ENCODE peak calls at places on chromosome 3, in seven cellular contexts. D, Z, C, B, N, U and Q are unnamed samples.

GRCh38 chr3:25582242-25582641 is 82.5 kb downstream of the TOP2B start:
- DNase-seq in D (no peak), Z (peak; percentile 91), C (no peak), B (peak; percentile 71), N (peak; percentile 53), U (peak; percentile 51), Q (no peak)

GRCh38 chr3:157201648-157202278 is 41.8 kb upstream of the CCNL1 start:
- DNase-seq in D (no peak), Z (no peak), C (no peak), B (no peak), N (peak; percentile 44), U (peak; percentile 61), Q (no peak)

GRCh38 chr3:124763206-124763605 is 33.0 kb downstream of the UMPS start:
- DNase-seq in D (no peak), Z (no peak), C (no peak), B (no peak), N (no peak), U (no peak), Q (no peak)

GRCh38 chr3:140203510-140203909 is 268.5 kb downstream of the CLSTN2 start:
- DNase-seq in D (no peak), Z (no peak), C (no peak), B (no peak), N (no peak), U (no peak), Q (no peak)

GRCh38 chr3:136069933-136070332 is 104.4 kb downstream of the PPP2R3A start:
- DNase-seq in D (no peak), Z (no peak), C (no peak), B (no peak), N (no peak), U (no peak), Q (no peak)

GRCh38 chr3:188490416-188490815 is 336.5 kb downstream of the LPP start:
- DNase-seq in D (no peak), Z (no peak), C (no peak), B (no peak), N (no peak), U (no peak), Q (no peak)

GRCh38 chr3:126373682-126374601 is 16.7 kb upstream of the KLF15 start:
- DNase-seq in D (peak; percentile 62), Z (no peak), C (peak; percentile 44), B (no peak), N (peak; percentile 28), U (no peak), Q (no peak)

GRCh38 chr3:46660003-46660402 is 33.5 kb downstream of the ALS2CL start:
- DNase-seq in D (peak; percentile 25), Z (no peak), C (no peak), B (no peak), N (no peak), U (no peak), Q (no peak)

GRCh38 chr3:196501316-196502064 is 2.1 kb downstream of the RNF168 start:
- DNase-seq in D (no peak), Z (no peak), C (no peak), B (no peak), N (peak; percentile 23), U (no peak), Q (no peak)

GRCh38 chr3:17678116-17678741 is 64.2 kb downstream of the TBC1D5 start:
- DNase-seq in D (no peak), Z (no peak), C (no peak), B (no peak), N (no peak), U (peak; percentile 2), Q (no peak)

GRCh38 chr3:77726509-77726908 is 686.6 kb downstream of the ROBO2 start:
- DNase-seq in D (no peak), Z (no peak), C (no peak), B (no peak), N (no peak), U (no peak), Q (no peak)

GRCh38 chr3:69838217-69838616 is 99.0 kb downstream of the MITF start:
- DNase-seq in D (no peak), Z (no peak), C (no peak), B (peak; percentile 94), N (no peak), U (no peak), Q (no peak)

GRCh38 chr3:189041482-189042090 is 130.2 kb upstream of the TPRG1 start:
- DNase-seq in D (peak; percentile 44), Z (no peak), C (no peak), B (no peak), N (peak; percentile 64), U (peak; percentile 31), Q (peak; percentile 12)

GRCh38 chr3:111910806-111911205 is 51.7 kb downstream of the PHLDB2 start:
- DNase-seq in D (no peak), Z (no peak), C (no peak), B (no peak), N (peak; percentile 41), U (no peak), Q (no peak)

GRCh38 chr3:48431224-48432029 is 1.5 kb upstream of the PLXNB1 start:
- DNase-seq in D (no peak), Z (no peak), C (no peak), B (no peak), N (no peak), U (no peak), Q (no peak)

GRCh38 chr3:6216135-6216792 is 644.7 kb upstream of the GRM7 start:
- DNase-seq in D (no peak), Z (no peak), C (no peak), B (no peak), N (no peak), U (no peak), Q (no peak)

GRCh38 chr3:170765419-170766078 is 104.4 kb downstream of the RPL22L1 start:
- DNase-seq in D (no peak), Z (no peak), C (no peak), B (no peak), N (no peak), U (no peak), Q (no peak)

GRCh38 chr3:4722103-4722502 is 229.0 kb downstream of the ITPR1 start:
- DNase-seq in D (no peak), Z (peak; percentile 47), C (peak; percentile 69), B (no peak), N (peak; percentile 42), U (peak; percentile 55), Q (no peak)

GRCh38 chr3:143674100-143674968 is 173.9 kb downstream of the SLC9A9 start:
- DNase-seq in D (peak; percentile 75), Z (peak; percentile 52), C (peak; percentile 76), B (peak; percentile 13), N (peak; percentile 78), U (peak; percentile 64), Q (no peak)

GRCh38 chr3:143676742-143677141 is 171.5 kb downstream of the SLC9A9 start:
- DNase-seq in D (no peak), Z (no peak), C (no peak), B (no peak), N (no peak), U (no peak), Q (no peak)

GRCh38 chr3:143672396-143673165 is 175.7 kb downstream of the SLC9A9 start:
- DNase-seq in D (no peak), Z (no peak), C (no peak), B (no peak), N (no peak), U (no peak), Q (no peak)

GRCh38 chr3:143676021-143676420 is 172.2 kb downstream of the SLC9A9 start:
- DNase-seq in D (no peak), Z (no peak), C (no peak), B (no peak), N (no peak), U (no peak), Q (no peak)

DNA sequence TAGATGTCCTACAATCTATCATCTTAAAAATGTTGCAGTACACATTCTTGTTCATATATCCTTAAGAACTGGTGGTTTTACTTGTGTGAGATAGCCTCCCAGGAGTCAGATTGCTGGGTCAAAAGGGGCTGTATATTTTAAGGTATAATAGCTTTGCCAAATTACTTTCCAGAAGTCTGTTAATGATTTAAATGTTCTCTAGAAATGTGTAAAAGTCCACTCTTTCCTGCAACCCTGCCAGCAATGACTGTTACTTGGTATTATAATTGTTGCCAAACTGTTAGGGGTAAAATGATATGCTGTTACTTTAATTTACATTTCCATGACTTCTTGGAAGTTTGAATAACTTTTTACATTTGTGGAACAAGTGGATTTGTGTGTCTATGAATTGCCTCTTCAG is 170.8 kb downstream of the SLC9A9 start:
- DNase-seq in D (no peak), Z (no peak), C (no peak), B (no peak), N (no peak), U (no peak), Q (no peak)
- H3K27ac ChIP-seq in D (no peak overlapping the region), Z (no peak overlapping the region), C (no peak overlapping the region), B (no peak overlapping the region), N (no peak overlapping the region), U (no peak overlapping the region), Q (no peak overlapping the region)

DNA sequence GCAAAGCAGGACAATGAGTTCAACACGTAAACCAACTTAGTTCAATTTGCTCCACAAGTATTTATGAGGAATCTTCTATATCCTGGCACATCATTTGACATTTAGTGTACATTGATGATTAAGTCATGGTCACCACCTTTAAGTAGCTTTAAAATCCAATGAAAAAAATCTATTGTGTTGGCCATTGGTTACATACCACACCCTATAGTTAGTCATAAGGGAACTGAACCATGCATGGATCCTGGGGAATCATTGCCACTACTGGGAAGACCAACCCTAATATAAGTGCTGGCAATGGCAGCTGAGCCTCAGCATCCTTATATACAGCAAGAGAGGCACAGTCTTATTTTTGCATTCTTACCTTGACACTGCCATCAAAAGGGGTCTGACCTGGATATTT is 502.5 kb downstream of the MECOM start:
- DNase-seq in D (no peak), Z (no peak), C (no peak), B (no peak), N (no peak), U (no peak), Q (no peak)
- H3K27ac ChIP-seq in D (no peak overlapping the region), Z (no peak overlapping the region), C (no peak overlapping the region), B (no peak overlapping the region), N (no peak overlapping the region), U (no peak overlapping the region), Q (no peak overlapping the region)

GRCh38 chr3:149128856-149129255 is 582 bp upstream of the HPS3 start:
- DNase-seq in D (no peak), Z (no peak), C (no peak), B (no peak), N (no peak), U (peak; percentile 3), Q (no peak)
- H3K27ac ChIP-seq in D (peak overlapping the region; percentile 86), Z (peak overlapping the region; percentile 73), C (peak overlapping the region; percentile 62), B (peak overlapping the region; percentile 42), N (no peak overlapping the region), U (peak overlapping the region; percentile 81), Q (no peak overlapping the region)

DNA sequence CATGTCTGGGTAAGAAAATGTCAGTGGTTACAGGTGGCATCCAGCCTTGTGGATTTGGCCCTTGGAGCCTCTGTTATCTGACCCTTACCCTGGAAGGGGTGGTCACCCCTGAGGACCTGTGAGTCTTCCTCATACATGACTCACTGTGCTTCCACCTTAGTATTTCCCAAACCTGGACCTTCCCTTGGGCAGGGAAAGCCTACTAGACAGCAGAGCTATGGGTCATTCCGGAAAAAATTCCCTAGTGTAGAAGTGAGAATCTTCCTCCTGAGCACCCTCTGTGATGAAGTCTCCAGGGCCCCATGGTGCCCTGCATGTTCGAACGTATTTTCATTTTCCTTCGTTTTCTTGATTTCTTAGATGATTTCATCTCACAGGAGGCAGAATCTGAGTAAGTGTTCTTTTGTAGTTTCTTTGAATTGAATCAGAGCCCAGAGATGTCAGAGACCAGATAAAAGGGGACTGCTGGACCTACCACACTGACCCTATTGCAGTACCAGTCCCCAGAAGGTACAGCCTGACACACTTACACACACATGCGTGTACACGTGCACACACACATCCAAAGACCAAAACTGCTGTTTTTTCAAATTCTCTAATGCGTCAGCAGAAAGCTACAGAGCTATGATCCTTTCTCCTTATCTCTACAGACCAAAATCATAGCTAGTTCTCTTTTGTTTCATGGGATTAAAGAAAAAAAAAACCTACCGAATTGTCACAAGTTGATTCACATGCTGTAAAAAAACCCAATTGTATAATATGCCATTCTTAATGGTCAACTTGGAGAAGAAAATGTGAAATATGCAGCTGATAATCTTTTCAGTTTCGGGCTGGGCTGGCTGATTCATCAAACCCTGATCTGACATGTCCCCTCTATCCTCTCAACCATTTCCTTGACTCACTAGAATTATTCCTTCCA is 50.5 kb upstream of the ARHGEF3 start:
- DNase-seq in D (no peak), Z (no peak), C (no peak), B (no peak), N (no peak), U (peak; percentile 31), Q (no peak)
- H3K27ac ChIP-seq in D (no peak overlapping the region), Z (no peak overlapping the region), C (no peak overlapping the region), B (no peak overlapping the region), N (no peak overlapping the region), U (peak overlapping the region; percentile 86), Q (peak overlapping the region; percentile 91)